ENCODE peak calls at places on chromosome 17, in seven cellular contexts. R is uterus, V is tibial nerve, O is AG09309, P is fibroblast of lung, S is neural progenitor cell, F is cardiac fibroblast. X is an unnamed sample.

GRCh38 chr17:67605259-67605912 is 112.3 kb upstream of the NOL11 start:
- DNase-seq in S (no peak), R (peak), V (no peak), P (peak), O (no peak), F (peak), X (peak)

GRCh38 chr17:77403854-77404253 is 263.1 kb downstream of the SEC14L1 start:
- DNase-seq in O (no peak), P (no peak), V (no peak), S (no peak), F (no peak), R (no peak), X (no peak)

GRCh38 chr17:2282297-2282873 is 21.2 kb downstream of the SMG6 start:
- DNase-seq in O (peak), F (peak), R (no peak), P (peak), S (peak), V (peak), X (peak)

GRCh38 chr17:69228576-69228975 is at the start of gene ABCA10:
- DNase-seq in V (no peak), O (no peak), P (peak), R (no peak), S (no peak), F (peak), X (no peak)

GRCh38 chr17:74430706-74431567 is 951 bp upstream of the GPRC5C start:
- DNase-seq in S (peak), P (peak), V (peak), O (no peak), F (peak), R (peak), X (no peak)

GRCh38 chr17:19391432-19391831 is 4.4 kb upstream of the MFAP4 start:
- DNase-seq in F (no peak), P (no peak), O (no peak), S (no peak), R (peak), V (no peak), X (no peak)

GRCh38 chr17:15364615-15365014 is 23.2 kb upstream of the TEKT3 start:
- DNase-seq in O (no peak), S (no peak), P (no peak), F (no peak), R (no peak), V (peak), X (no peak)

GRCh38 chr17:66542183-66542966 is 240.0 kb downstream of the PRKCA start:
- DNase-seq in P (peak), R (no peak), O (peak), F (peak), V (no peak), S (no peak), X (peak)

GRCh38 chr17:79722787-79723186 is 8.0 kb upstream of the ENPP7 start:
- DNase-seq in F (no peak), P (no peak), S (no peak), R (no peak), V (no peak), O (no peak), X (no peak)

GRCh38 chr17:69552986-69553667 is 138.6 kb downstream of the MAP2K6 start:
- DNase-seq in F (no peak), P (no peak), O (no peak), R (no peak), S (no peak), V (no peak), X (no peak)

GRCh38 chr17:81518785-81519283 is 6.2 kb upstream of the ACTG1 start:
- DNase-seq in R (peak), O (no peak), F (no peak), P (no peak), V (no peak), S (peak), X (no peak)

GRCh38 chr17:57601328-57601727 is 143.8 kb downstream of the CCDC182 start:
- DNase-seq in P (no peak), V (no peak), S (no peak), R (no peak), O (no peak), F (no peak), X (no peak)

GRCh38 chr17:601462-602303 is 113.0 kb downstream of the VPS53 start:
- DNase-seq in F (peak), O (no peak), V (peak), R (peak), P (peak), S (no peak), X (peak)

GRCh38 chr17:68035131-68035522 is 408 bp upstream of the KPNA2 start:
- DNase-seq in P (no peak), O (no peak), S (peak), V (peak), F (no peak), R (peak), X (no peak)

GRCh38 chr17:29390856-29391631 is 881 bp downstream of the TAOK1 start:
- DNase-seq in R (peak), O (no peak), P (peak), F (peak), V (peak), S (peak), X (no peak)

GRCh38 chr17:58329035-58329807 is 626 bp upstream of the TSPOAP1 start:
- DNase-seq in V (no peak), R (no peak), S (peak), P (no peak), F (no peak), O (no peak), X (no peak)

GRCh38 chr17:77774182-77774581 is 184.3 kb upstream of the TNRC6C start:
- DNase-seq in V (no peak), O (no peak), P (no peak), F (no peak), R (no peak), S (no peak), X (no peak)

GRCh38 chr17:1377334-1377733 is 22.7 kb downstream of the YWHAE start:
- DNase-seq in V (no peak), S (no peak), F (no peak), P (no peak), R (no peak), O (no peak), X (no peak)

GRCh38 chr17:75778861-75779249 is 5.8 kb upstream of the UNK start:
- DNase-seq in R (no peak), F (no peak), V (no peak), S (peak), P (no peak), O (no peak), X (no peak)

GRCh38 chr17:1201132-1201702 is 21.4 kb upstream of the ABR start:
- DNase-seq in F (no peak), O (no peak), P (no peak), V (no peak), R (no peak), S (no peak), X (no peak)

GRCh38 chr17:42290577-42290976 is 2.3 kb downstream of the STAT5A start:
- DNase-seq in F (no peak), V (no peak), S (no peak), P (no peak), R (no peak), O (no peak), X (no peak)
- H3K4me3 ChIP-seq in F (no peak), V (no peak), S (no peak), P (no peak), R (no peak), O (no peak), X (no peak)

GRCh38 chr17:45186955-45187354 is 25.3 kb downstream of the HEXIM2 start:
- DNase-seq in V (no peak), R (no peak), F (no peak), P (no peak), S (no peak), O (no peak), X (no peak)

GRCh38 chr17:45189002-45189401 is 27.3 kb downstream of the HEXIM2 start:
- DNase-seq in O (no peak), P (no peak), S (no peak), V (no peak), R (no peak), F (no peak), X (no peak)

GRCh38 chr17:45184144-45184543 is 22.5 kb downstream of the HEXIM2 start:
- DNase-seq in O (no peak), F (no peak), V (no peak), P (no peak), R (no peak), S (no peak), X (no peak)
- H3K4me3 ChIP-seq in O (no peak), F (no peak), V (no peak), P (no peak), R (no peak), S (no peak), X (no peak)

GRCh38 chr17:56434610-56435009 is 158.9 kb upstream of the NOG start:
- DNase-seq in R (no peak), S (no peak), P (no peak), F (no peak), O (peak), V (no peak), X (no peak)
- H3K4me3 ChIP-seq in R (no peak), S (no peak), P (no peak), F (no peak), O (no peak), V (no peak), X (no peak)

DNA sequence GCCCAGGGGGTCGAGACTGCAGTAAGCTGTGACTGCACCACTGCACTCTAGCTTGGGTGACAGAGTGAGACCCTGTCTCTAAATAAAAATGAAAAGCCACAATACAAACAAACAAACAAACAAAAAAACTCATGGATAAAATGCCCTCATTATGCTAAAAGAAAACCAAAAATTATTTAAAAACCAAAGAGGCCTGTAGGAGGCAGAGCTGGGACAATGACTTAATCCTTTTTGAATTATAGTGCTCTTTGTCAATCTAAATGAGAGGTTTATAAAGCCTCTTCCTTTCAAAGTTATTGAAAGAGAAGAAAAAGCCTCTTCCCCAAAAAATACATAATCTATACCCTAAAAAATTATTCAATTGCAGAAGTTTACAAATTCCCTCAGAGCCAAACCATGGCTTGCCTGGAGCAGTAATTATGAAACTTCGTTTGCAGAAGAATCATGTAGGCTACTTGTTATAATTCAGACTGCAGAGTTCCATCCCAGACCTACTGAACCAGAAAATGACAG is 18.5 kb downstream of the CRLF3 start:
- DNase-seq in S (no peak), R (no peak), O (no peak), V (no peak), F (no peak), P (no peak), X (no peak)
- H3K4me3 ChIP-seq in S (no peak), R (no peak), O (no peak), V (no peak), F (no peak), P (no peak), X (no peak)

GRCh38 chr17:41267711-41268110 is 2.5 kb downstream of the KRTAP9-6 start:
- DNase-seq in O (no peak), R (no peak), V (no peak), F (no peak), S (no peak), P (no peak), X (no peak)

GRCh38 chr17:41265078-41265477 is at the start of gene KRTAP9-6:
- DNase-seq in O (no peak), R (no peak), F (no peak), V (no peak), S (no peak), P (no peak), X (no peak)

GRCh38 chr17:41263212-41263611 is 2.0 kb upstream of the KRTAP9-6 start:
- DNase-seq in P (no peak), R (no peak), O (no peak), V (no peak), S (no peak), F (no peak), X (no peak)

DNA sequence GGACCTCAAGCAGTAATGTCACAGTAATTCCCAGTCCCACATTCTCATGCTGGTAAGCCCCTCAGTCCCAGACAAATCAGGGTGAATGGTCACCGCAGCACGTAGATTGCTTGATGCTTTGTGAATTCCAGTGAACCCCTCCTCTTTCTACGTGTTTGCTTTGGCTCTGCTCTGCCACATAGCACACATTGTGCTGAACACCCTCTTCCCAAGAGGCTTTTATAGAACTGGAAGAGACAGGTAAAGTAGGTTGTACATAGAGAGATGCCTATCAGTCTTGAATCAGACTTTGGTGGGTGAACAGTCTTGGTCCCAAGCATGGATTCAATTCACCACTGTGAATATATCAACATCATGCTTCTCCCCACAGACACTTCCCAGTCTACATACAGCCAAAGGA is 579 bp upstream of the KRTAP9-6 start:
- DNase-seq in O (no peak), P (no peak), F (no peak), R (no peak), S (no peak), V (no peak), X (no peak)
- H3K4me3 ChIP-seq in O (no peak), P (no peak), F (no peak), R (no peak), S (no peak), V (no peak), X (no peak)

DNA sequence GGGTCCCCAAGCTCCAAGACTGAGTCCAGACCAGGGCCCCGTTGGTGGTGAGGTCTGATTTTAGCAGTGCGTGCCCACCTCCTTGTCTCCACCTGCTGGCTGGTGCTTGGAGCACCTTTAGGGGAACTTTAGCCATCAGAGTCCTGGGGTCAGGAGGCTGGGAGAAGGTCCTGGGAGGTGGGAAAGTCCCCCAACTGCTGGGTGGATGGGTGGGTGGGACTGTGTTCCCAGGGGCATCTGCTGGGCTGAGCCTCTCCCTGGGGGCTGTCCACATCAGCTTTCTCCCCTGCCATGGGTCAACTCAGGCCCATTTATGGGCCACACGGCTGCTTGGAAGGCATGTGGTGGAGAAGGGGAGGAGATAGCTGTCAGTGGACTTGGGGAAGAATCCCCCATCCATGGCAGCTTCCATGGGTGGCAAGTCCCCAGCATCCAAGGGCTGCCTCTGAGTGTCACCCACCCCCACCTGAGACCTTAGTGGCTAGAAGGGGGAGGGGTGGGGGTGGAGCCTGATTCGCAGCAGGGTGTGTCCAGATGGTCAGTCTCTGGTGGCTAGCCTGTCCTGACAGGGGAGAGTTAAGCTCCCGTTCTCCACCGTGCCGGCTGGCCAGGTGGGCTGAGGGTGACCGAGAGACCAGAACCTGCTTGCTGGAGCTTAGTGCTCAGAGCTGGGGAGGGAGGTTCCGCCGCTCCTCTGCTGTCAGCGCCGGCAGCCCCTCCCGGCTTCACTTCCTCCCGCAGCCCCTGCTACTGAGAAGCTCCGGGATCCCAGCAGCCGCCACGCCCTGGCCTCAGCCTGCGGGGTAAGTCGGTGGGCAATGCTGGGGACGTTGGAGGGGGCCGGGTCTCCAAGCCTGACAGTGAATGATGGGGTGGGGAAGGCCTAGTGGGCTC is at the start of gene TRPV2:
- DNase-seq in S (peak), V (no peak), P (no peak), R (no peak), F (no peak), O (no peak), X (no peak)
- H3K4me3 ChIP-seq in S (no peak), V (peak), P (peak), R (peak), F (peak), O (no peak), X (peak)

GRCh38 chr17:37607637-37608368 is 1.4 kb downstream of the SYNRG start:
- DNase-seq in R (no peak), S (peak), V (no peak), P (no peak), F (no peak), O (no peak), X (no peak)
- H3K4me3 ChIP-seq in R (no peak), S (peak), V (peak), P (peak), F (peak), O (peak), X (peak)